ENCODE peak calls at places on chromosomes 4 and X, in five cellular contexts. One of them, this sample, is unnamed.

GRCh38 chr4:186027405-186027804 is 41.6 kb upstream of the TLR3 start:
- DNase-seq in OCI-LY7: no peak
- DNase-seq in body of pancreas: no peak
- DNase-seq in A549: no peak
- DNase-seq in choroid plexus epithelial cell: no peak
- DNase-seq in this sample: no peak

GRCh38 chr4:133996431-133997121 is 205.0 kb downstream of the PABPC4L start:
- DNase-seq in OCI-LY7: no peak
- DNase-seq in body of pancreas: no peak
- DNase-seq in A549: no peak
- DNase-seq in choroid plexus epithelial cell: peak; percentile 9
- DNase-seq in this sample: no peak

GRCh38 chr4:129950217-129950616 is 854.3 kb downstream of the C4orf33 start:
- DNase-seq in OCI-LY7: no peak
- DNase-seq in body of pancreas: no peak
- DNase-seq in A549: no peak
- DNase-seq in choroid plexus epithelial cell: no peak
- DNase-seq in this sample: no peak

GRCh38 chr4:4922441-4922840 is 63.0 kb downstream of the MSX1 start:
- DNase-seq in OCI-LY7: no peak
- DNase-seq in body of pancreas: no peak
- DNase-seq in A549: no peak
- DNase-seq in choroid plexus epithelial cell: no peak
- DNase-seq in this sample: no peak

GRCh38 chr4:52627876-52628275 is 31.2 kb downstream of the USP46 start:
- DNase-seq in OCI-LY7: no peak
- DNase-seq in body of pancreas: no peak
- DNase-seq in A549: no peak
- DNase-seq in choroid plexus epithelial cell: no peak
- DNase-seq in this sample: no peak

GRCh38 chr4:189765271-189765670 is 175.4 kb upstream of the FRG1 start:
- DNase-seq in OCI-LY7: no peak
- DNase-seq in body of pancreas: no peak
- DNase-seq in A549: no peak
- DNase-seq in choroid plexus epithelial cell: no peak
- DNase-seq in this sample: no peak

GRCh38 chrX:45622538-45622937 is 421.9 kb upstream of the DIPK2B start:
- DNase-seq in OCI-LY7: no peak
- DNase-seq in body of pancreas: no peak
- DNase-seq in A549: no peak
- DNase-seq in choroid plexus epithelial cell: peak; percentile 38
- DNase-seq in this sample: peak; percentile 92

GRCh38 chrX:118347131-118347530 is 1.2 kb downstream of the WDR44 start:
- DNase-seq in OCI-LY7: no peak
- DNase-seq in body of pancreas: no peak
- DNase-seq in A549: no peak
- DNase-seq in choroid plexus epithelial cell: peak; percentile 67
- DNase-seq in this sample: peak; percentile 68

GRCh38 chr4:118765399-118765798 is 70.5 kb downstream of the SEC24D start:
- DNase-seq in OCI-LY7: no peak
- DNase-seq in body of pancreas: no peak
- DNase-seq in A549: peak; percentile 17
- DNase-seq in choroid plexus epithelial cell: peak; percentile 99
- DNase-seq in this sample: peak; percentile 99

GRCh38 chrX:120429776-120430535 is 39.1 kb downstream of the LAMP2 start:
- DNase-seq in OCI-LY7: no peak
- DNase-seq in body of pancreas: no peak
- DNase-seq in A549: no peak
- DNase-seq in choroid plexus epithelial cell: peak; percentile 9
- DNase-seq in this sample: no peak

GRCh38 chrX:147710301-147710700 is 201.4 kb upstream of the FMR1 start:
- DNase-seq in OCI-LY7: no peak
- DNase-seq in body of pancreas: no peak
- DNase-seq in A549: no peak
- DNase-seq in choroid plexus epithelial cell: no peak
- DNase-seq in this sample: no peak

GRCh38 chrX:139224953-139225665 is 305.4 kb upstream of the F9 start:
- DNase-seq in OCI-LY7: no peak
- DNase-seq in body of pancreas: no peak
- DNase-seq in A549: no peak
- DNase-seq in choroid plexus epithelial cell: no peak
- DNase-seq in this sample: no peak

GRCh38 chr4:185966997-185967775 is 101.8 kb upstream of the TLR3 start:
- DNase-seq in OCI-LY7: no peak
- DNase-seq in body of pancreas: no peak
- DNase-seq in A549: no peak
- DNase-seq in choroid plexus epithelial cell: peak; percentile 28
- DNase-seq in this sample: no peak

GRCh38 chr4:5563856-5564255 is 144.5 kb downstream of the EVC2 start:
- DNase-seq in OCI-LY7: no peak
- DNase-seq in body of pancreas: no peak
- DNase-seq in A549: no peak
- DNase-seq in choroid plexus epithelial cell: no peak
- DNase-seq in this sample: no peak

GRCh38 chr4:36165256-36166005 is 78.9 kb downstream of the ARAP2 start:
- DNase-seq in OCI-LY7: no peak
- DNase-seq in body of pancreas: no peak
- DNase-seq in A549: no peak
- DNase-seq in choroid plexus epithelial cell: peak; percentile 39
- DNase-seq in this sample: peak; percentile 11

GRCh38 chr4:168387091-168387490 is 68.5 kb upstream of the DDX60 start:
- DNase-seq in OCI-LY7: no peak
- DNase-seq in body of pancreas: no peak
- DNase-seq in A549: no peak
- DNase-seq in choroid plexus epithelial cell: no peak
- DNase-seq in this sample: no peak

GRCh38 chr4:143399113-143399949 is 62.7 kb downstream of the GAB1 start:
- DNase-seq in OCI-LY7: peak; percentile 72
- DNase-seq in body of pancreas: no peak
- DNase-seq in A549: no peak
- DNase-seq in choroid plexus epithelial cell: peak; percentile 52
- DNase-seq in this sample: peak; percentile 49

GRCh38 chr4:70559216-70559830 is 32.7 kb upstream of the AMBN start:
- DNase-seq in OCI-LY7: peak; percentile 55
- DNase-seq in body of pancreas: peak; percentile 34
- DNase-seq in A549: peak; percentile 42
- DNase-seq in choroid plexus epithelial cell: peak; percentile 70
- DNase-seq in this sample: peak; percentile 38

GRCh38 chr4:124334119-124334518 is 378.4 kb downstream of the ANKRD50 start:
- DNase-seq in OCI-LY7: peak; percentile 17
- DNase-seq in body of pancreas: peak; percentile 40
- DNase-seq in A549: peak; percentile 10
- DNase-seq in choroid plexus epithelial cell: peak; percentile 93
- DNase-seq in this sample: peak; percentile 93

GRCh38 chrX:24494544-24495113 is 29.5 kb downstream of the PDK3 start:
- DNase-seq in OCI-LY7: no peak
- DNase-seq in body of pancreas: peak; percentile 37
- DNase-seq in A549: peak; percentile 41
- DNase-seq in choroid plexus epithelial cell: peak; percentile 74
- DNase-seq in this sample: peak; percentile 72

GRCh38 chr4:142353149-142353738 is 492.9 kb downstream of the INPP4B start:
- DNase-seq in OCI-LY7: peak; percentile 44
- DNase-seq in body of pancreas: no peak
- DNase-seq in A549: no peak
- DNase-seq in choroid plexus epithelial cell: peak; percentile 86
- DNase-seq in this sample: peak; percentile 83

GRCh38 chr4:73341454-73341853 is 62.6 kb upstream of the ALB start:
- DNase-seq in OCI-LY7: peak; percentile 60
- DNase-seq in body of pancreas: peak; percentile 69
- DNase-seq in A549: peak; percentile 15
- DNase-seq in choroid plexus epithelial cell: peak; percentile 80
- DNase-seq in this sample: peak; percentile 76

GRCh38 chrX:130028196-130028595 is 45.8 kb downstream of the BCORL1 start:
- DNase-seq in OCI-LY7: peak; percentile 37
- DNase-seq in body of pancreas: peak; percentile 54
- DNase-seq in A549: peak; percentile 28
- DNase-seq in choroid plexus epithelial cell: peak; percentile 66
- DNase-seq in this sample: peak; percentile 61

GRCh38 chrX:63361494-63361893 is 10.4 kb upstream of the SPIN4 start:
- DNase-seq in OCI-LY7: no peak
- DNase-seq in body of pancreas: no peak
- DNase-seq in A549: no peak
- DNase-seq in choroid plexus epithelial cell: no peak
- DNase-seq in this sample: no peak

GRCh38 chr4:1356181-1356998 is 9.4 kb downstream of the UVSSA start:
- DNase-seq in OCI-LY7: peak; percentile 41
- DNase-seq in body of pancreas: peak; percentile 67
- DNase-seq in A549: peak; percentile 61
- DNase-seq in choroid plexus epithelial cell: peak; percentile 67
- DNase-seq in this sample: peak; percentile 54

GRCh38 chr4:163251204-163251603 is 81.2 kb downstream of the NPY1R start:
- DNase-seq in OCI-LY7: no peak
- DNase-seq in body of pancreas: no peak
- DNase-seq in A549: no peak
- DNase-seq in choroid plexus epithelial cell: peak; percentile 4
- DNase-seq in this sample: no peak

GRCh38 chr4:47722176-47722575 is 115.7 kb downstream of the CORIN start:
- DNase-seq in OCI-LY7: no peak
- DNase-seq in body of pancreas: no peak
- DNase-seq in A549: no peak
- DNase-seq in choroid plexus epithelial cell: no peak
- DNase-seq in this sample: no peak

GRCh38 chr4:152935661-152936445 is at the start of gene FHDC1:
- DNase-seq in OCI-LY7: no peak
- DNase-seq in body of pancreas: peak; percentile 89
- DNase-seq in A549: no peak
- DNase-seq in choroid plexus epithelial cell: no peak
- DNase-seq in this sample: no peak

GRCh38 chrX:45842916-45843315 is 642.2 kb upstream of the DIPK2B start:
- DNase-seq in OCI-LY7: no peak
- DNase-seq in body of pancreas: no peak
- DNase-seq in A549: no peak
- DNase-seq in choroid plexus epithelial cell: no peak
- DNase-seq in this sample: peak; percentile 32

GRCh38 chr4:61200195-61200990 is at the start of gene ADGRL3:
- DNase-seq in OCI-LY7: no peak
- DNase-seq in body of pancreas: no peak
- DNase-seq in A549: no peak
- DNase-seq in choroid plexus epithelial cell: peak; percentile 64
- DNase-seq in this sample: peak; percentile 3
- H3K4me3 ChIP-seq in OCI-LY7: no peak within 1 kb of the TSS
- H3K4me3 ChIP-seq in body of pancreas: no peak within 1 kb of the TSS
- H3K4me3 ChIP-seq in A549: peak within 1 kb of the TSS; percentile 44
- H3K4me3 ChIP-seq in choroid plexus epithelial cell: peak within 1 kb of the TSS; percentile 72
- H3K4me3 ChIP-seq in this sample: peak within 1 kb of the TSS; percentile 4

GRCh38 chr4:155742310-155743015 is 16.4 kb upstream of the GUCY1B1 start:
- DNase-seq in OCI-LY7: no peak
- DNase-seq in body of pancreas: no peak
- DNase-seq in A549: no peak
- DNase-seq in choroid plexus epithelial cell: no peak
- DNase-seq in this sample: peak; percentile 15
- TF ChIP-seq CTCF in OCI-LY7: peak; percentile 29
- TF ChIP-seq CTCF in body of pancreas: no peak
- TF ChIP-seq CTCF in A549: no peak
- TF ChIP-seq CTCF in choroid plexus epithelial cell: peak; percentile 14
- TF ChIP-seq CTCF in this sample: peak; percentile 33

DNA sequence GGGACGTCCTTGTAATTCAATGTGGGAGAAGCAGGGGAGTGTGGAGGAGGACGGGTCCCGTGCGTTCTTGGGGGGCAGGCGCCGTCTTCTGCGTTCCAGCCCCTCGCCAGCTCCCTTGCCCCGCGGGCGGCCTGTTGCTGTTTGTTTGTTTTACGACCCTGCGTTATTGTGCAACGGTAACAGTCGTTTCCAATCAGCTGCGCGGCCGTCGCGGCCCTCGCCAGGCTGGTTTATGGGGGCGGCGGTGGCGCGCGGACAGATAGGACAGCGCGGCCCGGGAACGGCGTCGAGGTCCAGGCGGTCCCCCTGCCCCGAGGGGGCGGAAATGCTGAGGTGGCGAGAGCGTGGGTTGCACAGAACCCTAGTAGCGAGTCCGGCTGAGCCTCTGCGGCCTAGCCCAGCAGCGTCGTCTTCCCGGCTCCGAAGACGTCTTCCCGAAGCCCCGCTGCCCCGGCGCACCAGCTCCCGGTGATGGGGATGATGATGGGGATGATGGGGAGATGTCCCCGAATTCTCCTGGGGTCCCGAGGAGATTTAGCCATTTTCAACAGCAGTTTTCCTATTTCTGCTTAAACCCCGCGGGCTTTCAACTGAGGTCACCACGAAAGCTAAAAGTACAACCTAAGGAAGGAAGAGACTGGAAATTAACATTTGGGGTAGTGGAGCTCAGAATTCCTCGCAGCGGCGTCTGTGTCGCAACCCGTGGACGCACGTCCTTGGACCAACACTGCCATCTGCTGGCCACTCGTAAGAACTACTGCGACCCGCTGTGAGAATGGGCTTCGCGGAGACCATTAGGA is 4.8 kb downstream of the PDGFRA start:
- DNase-seq in OCI-LY7: peak; percentile 71
- DNase-seq in body of pancreas: peak; percentile 81
- DNase-seq in A549: peak; percentile 42
- DNase-seq in choroid plexus epithelial cell: peak; percentile 91
- DNase-seq in this sample: peak; percentile 86
- H3K4me3 ChIP-seq in OCI-LY7: no peak overlapping the region
- H3K4me3 ChIP-seq in body of pancreas: no peak overlapping the region
- H3K4me3 ChIP-seq in A549: peak overlapping the region; percentile 52
- H3K4me3 ChIP-seq in choroid plexus epithelial cell: peak overlapping the region; percentile 87
- H3K4me3 ChIP-seq in this sample: peak overlapping the region; percentile 95

GRCh38 chr4:182560358-182560757 is 317.2 kb downstream of the TENM3 start:
- DNase-seq in OCI-LY7: no peak
- DNase-seq in body of pancreas: no peak
- DNase-seq in A549: no peak
- DNase-seq in choroid plexus epithelial cell: peak; percentile 64
- DNase-seq in this sample: no peak

GRCh38 chr4:182554736-182555135 is 311.5 kb downstream of the TENM3 start:
- DNase-seq in OCI-LY7: no peak
- DNase-seq in body of pancreas: no peak
- DNase-seq in A549: no peak
- DNase-seq in choroid plexus epithelial cell: no peak
- DNase-seq in this sample: peak; percentile 58

GRCh38 chr4:182552948-182553347 is 309.7 kb downstream of the TENM3 start:
- DNase-seq in OCI-LY7: no peak
- DNase-seq in body of pancreas: no peak
- DNase-seq in A549: no peak
- DNase-seq in choroid plexus epithelial cell: no peak
- DNase-seq in this sample: no peak

GRCh38 chr4:182555997-182556418 is 312.8 kb downstream of the TENM3 start:
- DNase-seq in OCI-LY7: no peak
- DNase-seq in body of pancreas: no peak
- DNase-seq in A549: no peak
- DNase-seq in choroid plexus epithelial cell: peak; percentile 92
- DNase-seq in this sample: peak; percentile 73

GRCh38 chr4:182556576-182556975 is 313.4 kb downstream of the TENM3 start:
- DNase-seq in OCI-LY7: no peak
- DNase-seq in body of pancreas: no peak
- DNase-seq in A549: no peak
- DNase-seq in choroid plexus epithelial cell: no peak
- DNase-seq in this sample: no peak
- TF ChIP-seq CTCF in OCI-LY7: no peak
- TF ChIP-seq CTCF in body of pancreas: no peak
- TF ChIP-seq CTCF in A549: no peak
- TF ChIP-seq CTCF in choroid plexus epithelial cell: no peak
- TF ChIP-seq CTCF in this sample: no peak

GRCh38 chr4:137125011-137125410 is 407.3 kb downstream of the PCDH18 start:
- DNase-seq in OCI-LY7: no peak
- DNase-seq in body of pancreas: peak; percentile 18
- DNase-seq in A549: no peak
- DNase-seq in choroid plexus epithelial cell: peak; percentile 10
- DNase-seq in this sample: peak; percentile 71
- H3K4me3 ChIP-seq in OCI-LY7: no peak overlapping the region
- H3K4me3 ChIP-seq in body of pancreas: no peak overlapping the region
- H3K4me3 ChIP-seq in A549: peak overlapping the region; percentile 46
- H3K4me3 ChIP-seq in choroid plexus epithelial cell: peak overlapping the region; percentile 34
- H3K4me3 ChIP-seq in this sample: peak overlapping the region; percentile 42

GRCh38 chrX:48981178-48981577 is 9.5 kb upstream of the KCND1 start:
- DNase-seq in OCI-LY7: no peak
- DNase-seq in body of pancreas: no peak
- DNase-seq in A549: no peak
- DNase-seq in choroid plexus epithelial cell: no peak
- DNase-seq in this sample: no peak
- TF ChIP-seq CTCF in OCI-LY7: no peak
- TF ChIP-seq CTCF in body of pancreas: no peak
- TF ChIP-seq CTCF in A549: no peak
- TF ChIP-seq CTCF in choroid plexus epithelial cell: no peak
- TF ChIP-seq CTCF in this sample: no peak

This sample was measured in fibroblast of mammary gland.